ENCODE peak calls at places on chromosomes 13 and 19, in seven cellular contexts. K is M059J; Q is stimulated activated CD8-positive, alpha-beta memory T cell treated with anti-CD3 and anti-CD28 coated beads, Interleukin-4, amount 100 ng/mL, for 1 hour; E is progenitor cell of endocrine pancreas; Y is GM20000; B is T1000; G is GDM1. U is an unnamed sample.

GRCh38 chr19:42695811-42696503 is 44.3 kb downstream of the PSG3 start:
- DNase-seq in K (no peak), Q (no peak), E (no peak), Y (no peak), B (no peak), G (no peak), U (no peak)

GRCh38 chr19:54316746-54317107 is 3.8 kb upstream of the LILRA5 start:
- DNase-seq in K (no peak), Q (no peak), E (no peak), Y (no peak), B (no peak), G (no peak), U (no peak)

GRCh38 chr13:73741111-73741510 is 393.1 kb downstream of the KLF12 start:
- DNase-seq in K (no peak), Q (no peak), E (no peak), Y (no peak), B (no peak), G (no peak), U (no peak)

GRCh38 chr19:7242601-7243258 is 51.5 kb downstream of the INSR start:
- DNase-seq in K (peak), Q (no peak), E (no peak), Y (peak), B (no peak), G (no peak), U (no peak)

GRCh38 chr13:40490086-40490723 is 176.2 kb downstream of the FOXO1 start:
- DNase-seq in K (no peak), Q (peak), E (no peak), Y (no peak), B (no peak), G (no peak), U (no peak)

GRCh38 chr13:76992548-76993001 is 694 bp downstream of the CLN5 start:
- DNase-seq in K (peak), Q (no peak), E (no peak), Y (no peak), B (no peak), G (no peak), U (no peak)

GRCh38 chr19:56507446-56508281 is at the start of gene ZNF471:
- DNase-seq in K (peak), Q (peak), E (no peak), Y (peak), B (peak), G (no peak), U (no peak)

GRCh38 chr13:32852568-32852967 is 163.7 kb upstream of the KL start:
- DNase-seq in K (no peak), Q (no peak), E (no peak), Y (no peak), B (no peak), G (no peak), U (no peak)

GRCh38 chr13:46783504-46783903 is 13.5 kb downstream of the ESD start:
- DNase-seq in K (no peak), Q (no peak), E (no peak), Y (no peak), B (no peak), G (no peak), U (no peak)

GRCh38 chr19:47111081-47111589 is 2.4 kb downstream of the ZC3H4 start:
- DNase-seq in K (no peak), Q (no peak), E (no peak), Y (no peak), B (no peak), G (no peak), U (no peak)

GRCh38 chr13:24216176-24216575 is 55.7 kb downstream of the SPATA13 start:
- DNase-seq in K (no peak), Q (no peak), E (no peak), Y (no peak), B (no peak), G (no peak), U (no peak)

GRCh38 chr19:42132851-42133528 is 744 bp upstream of the POU2F2 start:
- DNase-seq in K (peak), Q (peak), E (peak), Y (peak), B (peak), G (peak), U (peak)

GRCh38 chr13:44365899-44366298 is 7.7 kb upstream of the SERP2 start:
- DNase-seq in K (no peak), Q (no peak), E (no peak), Y (no peak), B (no peak), G (no peak), U (no peak)

U was measured in type B pancreatic cell.